ENCODE peak calls at places on chromosome 22, in seven cellular contexts. O, Q, U, I, A, G and D are unnamed samples.

GRCh38 chr22:26259510-26259909 is 90.2 kb downstream of the SEZ6L start:
- DNase-seq in O (no peak), Q (no peak), U (peak), I (peak), A (no peak), G (no peak), D (no peak)

GRCh38 chr22:21587803-21588611 is 20.5 kb downstream of the UBE2L3 start:
- DNase-seq in O (no peak), Q (peak), U (no peak), I (no peak), A (no peak), G (no peak), D (no peak)

GRCh38 chr22:48795664-48796063 is 1032.0 kb downstream of the BRD1 start:
- DNase-seq in O (no peak), Q (no peak), U (no peak), I (no peak), A (no peak), G (no peak), D (no peak)

GRCh38 chr22:31652911-31653684 is 8.9 kb downstream of the PISD start:
- DNase-seq in O (no peak), Q (no peak), U (no peak), I (no peak), A (no peak), G (no peak), D (no peak)

GRCh38 chr22:48464246-48464645 is 1363.4 kb downstream of the BRD1 start:
- DNase-seq in O (no peak), Q (no peak), U (no peak), I (no peak), A (no peak), G (no peak), D (no peak)

GRCh38 chr22:19875531-19876313 is 21.0 kb upstream of the GNB1L start:
- DNase-seq in O (peak), Q (no peak), U (no peak), I (no peak), A (no peak), G (no peak), D (peak)

GRCh38 chr22:40473703-40474102 is 103.3 kb downstream of the SGSM3 start:
- DNase-seq in O (no peak), Q (no peak), U (no peak), I (no peak), A (no peak), G (no peak), D (no peak)

GRCh38 chr22:32617271-32617670 is 142.7 kb downstream of the FBXO7 start:
- DNase-seq in O (no peak), Q (no peak), U (no peak), I (no peak), A (no peak), G (no peak), D (no peak)

GRCh38 chr22:36455571-36456458 is 25.6 kb downstream of the TXN2 start:
- DNase-seq in O (no peak), Q (no peak), U (no peak), I (no peak), A (no peak), G (no peak), D (no peak)

GRCh38 chr22:22856364-22856763 is 31.3 kb upstream of the IGLL5 start:
- DNase-seq in O (no peak), Q (no peak), U (no peak), I (no peak), A (no peak), G (no peak), D (no peak)